ENCODE peak calls at places on chromosomes 7 and 10, in four cellular contexts. One of them, this sample, is unnamed.

GRCh38 chr7:69664433-69664832 is 66.2 kb downstream of the AUTS2 start:
- DNase-seq in SK-N-SH: no peak
- DNase-seq in tibial artery: no peak
- DNase-seq in pancreas: no peak
- DNase-seq in this sample: no peak

GRCh38 chr7:127794551-127794950 is 142.6 kb downstream of the SND1 start:
- DNase-seq in SK-N-SH: no peak
- DNase-seq in tibial artery: no peak
- DNase-seq in pancreas: no peak
- DNase-seq in this sample: no peak

GRCh38 chr10:81215498-81215897 is 659.5 kb upstream of the NRG3 start:
- DNase-seq in SK-N-SH: no peak
- DNase-seq in pancreas: no peak
- DNase-seq in tibial artery: no peak
- DNase-seq in this sample: no peak

GRCh38 chr10:93461807-93462178 is 20.3 kb downstream of the MYOF start:
- DNase-seq in pancreas: no peak
- DNase-seq in SK-N-SH: no peak
- DNase-seq in tibial artery: no peak
- DNase-seq in this sample: no peak

GRCh38 chr10:49092477-49092876 is 22.8 kb downstream of the VSTM4 start:
- DNase-seq in pancreas: no peak
- DNase-seq in tibial artery: no peak
- DNase-seq in SK-N-SH: no peak
- DNase-seq in this sample: no peak

GRCh38 chr10:96125142-96125515 is 5.0 kb upstream of the ZNF518A start:
- DNase-seq in SK-N-SH: no peak
- DNase-seq in pancreas: no peak
- DNase-seq in tibial artery: no peak
- DNase-seq in this sample: no peak

GRCh38 chr7:35263396-35263795 is 9.5 kb upstream of the TBX20 start:
- DNase-seq in pancreas: no peak
- DNase-seq in SK-N-SH: peak; percentile 79
- DNase-seq in tibial artery: no peak
- DNase-seq in this sample: no peak

GRCh38 chr10:100866010-100866409 is 46.8 kb upstream of the SLF2 start:
- DNase-seq in pancreas: no peak
- DNase-seq in SK-N-SH: no peak
- DNase-seq in tibial artery: no peak
- DNase-seq in this sample: no peak

GRCh38 chr7:158256091-158256816 is 331.4 kb downstream of the PTPRN2 start:
- DNase-seq in SK-N-SH: no peak
- DNase-seq in pancreas: no peak
- DNase-seq in tibial artery: peak; percentile 0
- DNase-seq in this sample: no peak

GRCh38 chr10:72470670-72471069 is 116.0 kb upstream of the DNAJB12 start:
- DNase-seq in pancreas: no peak
- DNase-seq in SK-N-SH: no peak
- DNase-seq in tibial artery: no peak
- DNase-seq in this sample: no peak
- TF ChIP-seq CTCF in pancreas: no peak
- TF ChIP-seq CTCF in SK-N-SH: no peak
- TF ChIP-seq CTCF in tibial artery: no peak
- TF ChIP-seq CTCF in this sample: no peak

DNA sequence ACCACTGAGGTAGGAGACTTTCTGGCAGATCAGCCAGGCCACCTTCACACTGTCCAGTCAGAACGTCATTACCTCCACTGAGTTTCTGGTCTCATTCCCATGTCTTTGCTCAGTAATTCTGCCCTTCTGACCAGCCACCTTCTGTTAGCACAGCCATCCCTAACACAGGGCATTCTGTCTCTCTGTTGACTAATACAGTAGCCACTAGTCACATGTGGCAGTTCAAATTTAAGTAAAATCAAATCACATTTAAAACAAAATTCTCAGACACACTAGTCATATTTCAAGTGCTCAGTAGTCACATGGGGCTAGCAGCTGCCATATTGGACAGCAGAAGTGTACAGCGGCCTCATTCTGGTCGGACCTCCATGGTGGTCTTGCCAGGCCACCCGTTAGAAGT is 7.4 kb downstream of the CPSF4 start:
- DNase-seq in pancreas: no peak
- DNase-seq in SK-N-SH: no peak
- DNase-seq in tibial artery: no peak
- DNase-seq in this sample: no peak
- H3K36me3 ChIP-seq in pancreas: peaks cover 9% of the 10 kb centered on the region
- H3K36me3 ChIP-seq in SK-N-SH: peaks cover 71% of the 10 kb centered on the region
- H3K36me3 ChIP-seq in tibial artery: peaks cover 41% of the 10 kb centered on the region
- H3K36me3 ChIP-seq in this sample: peaks cover 6% of the 10 kb centered on the region

DNA sequence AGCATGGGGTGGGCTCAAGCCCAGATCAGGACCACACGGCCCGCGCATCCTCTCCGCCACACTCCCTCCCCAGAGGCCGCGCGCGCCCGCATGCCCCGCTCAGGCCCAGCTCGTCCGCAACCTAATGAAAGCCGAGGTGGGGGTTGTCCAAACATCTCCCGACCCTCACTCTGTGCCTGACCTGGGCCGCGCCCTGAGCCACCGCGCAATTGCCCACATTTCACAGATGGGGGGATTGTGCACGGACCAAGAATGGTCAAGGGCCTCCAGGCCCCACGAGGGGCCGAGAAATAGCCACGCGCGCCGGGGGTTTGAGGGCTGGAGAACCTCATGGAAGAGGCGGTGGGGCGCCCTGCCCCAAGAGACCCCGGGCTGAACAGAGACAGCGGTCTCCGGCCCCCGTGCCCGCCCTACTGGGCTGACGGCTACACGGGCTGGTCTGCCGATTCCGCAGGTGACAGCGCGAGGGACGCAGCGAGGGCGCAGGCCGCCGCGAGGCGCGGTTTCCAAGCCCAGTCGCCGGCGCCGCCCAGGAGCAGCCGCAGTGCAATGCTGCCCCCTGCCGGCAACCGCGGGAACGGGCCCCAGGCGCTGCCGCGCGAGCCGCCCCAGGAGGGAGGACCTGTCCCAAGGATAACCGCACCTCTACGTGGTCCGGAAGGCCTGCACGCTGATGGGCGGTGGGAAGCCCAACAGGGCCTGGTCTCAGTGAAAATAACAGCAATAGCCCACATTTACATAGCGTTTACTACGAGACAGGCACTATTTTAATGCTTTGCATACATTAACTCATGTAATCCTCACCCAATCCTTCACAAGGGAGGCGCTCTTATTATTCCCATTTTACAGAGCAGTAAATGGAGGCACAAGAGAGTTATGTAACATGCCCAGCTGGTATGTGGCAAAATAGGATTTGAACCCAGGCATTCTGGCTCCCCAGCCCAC is 10.5 kb upstream of the GRID1 start:
- DNase-seq in tibial artery: peak; percentile 57
- DNase-seq in SK-N-SH: peak; percentile 94
- DNase-seq in pancreas: peak; percentile 48
- DNase-seq in this sample: peak; percentile 91
- H3K4me3 ChIP-seq in tibial artery: peak overlapping the region; percentile 37
- H3K4me3 ChIP-seq in SK-N-SH: peak overlapping the region; percentile 37
- H3K4me3 ChIP-seq in pancreas: no peak overlapping the region
- H3K4me3 ChIP-seq in this sample: no peak overlapping the region

GRCh38 chr10:63504145-63504881 is 16.9 kb upstream of the REEP3 start:
- DNase-seq in SK-N-SH: no peak
- DNase-seq in pancreas: no peak
- DNase-seq in tibial artery: no peak
- DNase-seq in this sample: no peak
- TF ChIP-seq CTCF in SK-N-SH: no peak
- TF ChIP-seq CTCF in pancreas: no peak
- TF ChIP-seq CTCF in tibial artery: no peak
- TF ChIP-seq CTCF in this sample: no peak